ENCODE peak calls at places on chromosomes 5 and 9, in eight cellular contexts. F is breast epithelium, S is lower lobe of right lung, Q is AG09309, T is foreskin fibroblast, X is stomach, P is pancreas, I is fibroblast of villous mesenchyme. O is an unnamed sample.

GRCh38 chr9:23153058-23153457 is 673.0 kb downstream of the ELAVL2 start:
- DNase-seq in F (no peak), S (no peak), Q (no peak), T (no peak), X (no peak), P (no peak), I (no peak), O (no peak)

GRCh38 chr5:147619281-147619680 is 109.4 kb upstream of the DPYSL3 start:
- DNase-seq in F (no peak), S (no peak), Q (no peak), T (no peak), X (no peak), P (no peak), I (no peak), O (no peak)

GRCh38 chr5:115366223-115366622 is 69.8 kb upstream of the CCDC112 start:
- DNase-seq in F (no peak), S (no peak), Q (peak; percentile 84), T (peak; percentile 91), X (no peak), P (no peak), I (peak; percentile 92), O (peak; percentile 95)

GRCh38 chr5:10301842-10302610 is 5.7 kb downstream of the CMBL start:
- DNase-seq in F (peak; percentile 68), S (peak; percentile 91), Q (no peak), T (no peak), X (peak; percentile 97), P (peak; percentile 95), I (peak; percentile 14), O (no peak)

GRCh38 chr9:137550958-137551655 is 572 bp upstream of the MRPL41 start:
- DNase-seq in F (no peak), S (peak; percentile 87), Q (no peak), T (no peak), X (no peak), P (peak; percentile 50), I (peak; percentile 70), O (peak; percentile 55)

GRCh38 chr5:96064905-96065304 is 103.3 kb upstream of the ELL2 start:
- DNase-seq in F (no peak), S (no peak), Q (no peak), T (no peak), X (no peak), P (no peak), I (no peak), O (no peak)

GRCh38 chr5:76607353-76607871 is 15.8 kb downstream of the F2RL2 start:
- DNase-seq in F (no peak), S (no peak), Q (no peak), T (no peak), X (no peak), P (no peak), I (peak; percentile 41), O (peak; percentile 27)

GRCh38 chr9:35903049-35903448 is 3.0 kb upstream of the HRCT1 start:
- DNase-seq in F (no peak), S (no peak), Q (no peak), T (peak; percentile 34), X (no peak), P (no peak), I (peak; percentile 69), O (peak; percentile 75)

GRCh38 chr9:82491604-82492003 is 503.0 kb downstream of the SPATA31D1 start:
- DNase-seq in F (no peak), S (no peak), Q (no peak), T (no peak), X (no peak), P (no peak), I (no peak), O (no peak)

GRCh38 chr5:54347221-54347865 is 37.0 kb upstream of the ARL15 start:
- DNase-seq in F (no peak), S (no peak), Q (no peak), T (no peak), X (no peak), P (no peak), I (no peak), O (no peak)

GRCh38 chr5:89179761-89180160 is 296.8 kb upstream of the MEF2C start:
- DNase-seq in F (no peak), S (no peak), Q (no peak), T (no peak), X (no peak), P (no peak), I (no peak), O (no peak)

GRCh38 chr5:28084069-28084468 is 1045.7 kb upstream of the CDH9 start:
- DNase-seq in F (no peak), S (no peak), Q (no peak), T (no peak), X (no peak), P (no peak), I (no peak), O (no peak)

GRCh38 chr5:90802695-90803317 is 244.2 kb downstream of the ADGRV1 start:
- DNase-seq in F (no peak), S (no peak), Q (no peak), T (peak; percentile 10), X (peak; percentile 31), P (no peak), I (peak; percentile 19), O (peak; percentile 48)

GRCh38 chr9:111559000-111559610 is 34.1 kb downstream of the ZNF483 start:
- DNase-seq in F (no peak), S (no peak), Q (no peak), T (peak; percentile 68), X (no peak), P (no peak), I (no peak), O (peak; percentile 32)

DNA sequence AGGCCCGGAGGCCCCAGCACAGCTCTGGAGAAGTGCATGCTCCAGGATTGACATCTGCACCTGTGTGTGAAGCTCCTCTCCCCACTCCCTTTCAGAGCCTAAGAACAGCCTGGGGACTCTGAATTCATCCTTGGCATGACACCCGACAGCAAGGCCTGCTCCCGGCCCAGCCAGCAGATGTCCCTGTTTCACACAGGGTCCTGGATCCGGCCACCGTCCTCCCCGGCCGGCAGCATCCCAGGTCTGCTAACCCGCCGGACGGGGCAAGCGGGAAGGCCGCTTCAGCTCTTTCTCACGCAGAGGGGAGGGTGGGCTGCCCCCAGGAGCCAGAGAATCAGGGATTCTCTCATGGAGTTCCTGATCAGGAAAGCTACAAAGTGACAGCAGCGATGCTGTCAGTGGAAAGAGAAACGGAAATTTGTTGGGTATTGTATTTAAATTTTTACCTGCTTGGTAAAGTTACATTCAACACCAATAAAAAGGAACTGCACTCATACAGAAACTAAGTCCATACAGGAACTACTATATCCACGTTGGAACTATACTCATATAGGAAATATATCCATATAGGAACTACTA is 325.3 kb upstream of the IRX4 start:
- DNase-seq in F (peak; percentile 55), S (no peak), Q (no peak), T (no peak), X (no peak), P (no peak), I (no peak), O (peak; percentile 1)
- TF ChIP-seq CTCF in F (no peak), S (peak; percentile 17), Q (no peak), T (no peak), X (no peak), P (no peak), I (no peak), O (peak; percentile 8)

GRCh38 chr5:80184235-80185023 is 71.4 kb downstream of the SERINC5 start:
- DNase-seq in F (no peak), S (peak; percentile 73), Q (no peak), T (no peak), X (peak; percentile 72), P (peak; percentile 71), I (no peak), O (no peak)
- TF ChIP-seq CTCF in F (no peak), S (no peak), Q (no peak), T (no peak), X (no peak), P (no peak), I (no peak), O (no peak)

GRCh38 chr5:144292029-144292428 is 121.4 kb downstream of the KCTD16 start:
- DNase-seq in F (no peak), S (no peak), Q (no peak), T (no peak), X (no peak), P (no peak), I (no peak), O (no peak)

GRCh38 chr5:144298658-144299057 is 128.0 kb downstream of the KCTD16 start:
- DNase-seq in F (no peak), S (no peak), Q (no peak), T (no peak), X (no peak), P (no peak), I (no peak), O (no peak)

GRCh38 chr5:144297083-144297482 is 126.4 kb downstream of the KCTD16 start:
- DNase-seq in F (no peak), S (no peak), Q (no peak), T (no peak), X (no peak), P (no peak), I (no peak), O (no peak)

DNA sequence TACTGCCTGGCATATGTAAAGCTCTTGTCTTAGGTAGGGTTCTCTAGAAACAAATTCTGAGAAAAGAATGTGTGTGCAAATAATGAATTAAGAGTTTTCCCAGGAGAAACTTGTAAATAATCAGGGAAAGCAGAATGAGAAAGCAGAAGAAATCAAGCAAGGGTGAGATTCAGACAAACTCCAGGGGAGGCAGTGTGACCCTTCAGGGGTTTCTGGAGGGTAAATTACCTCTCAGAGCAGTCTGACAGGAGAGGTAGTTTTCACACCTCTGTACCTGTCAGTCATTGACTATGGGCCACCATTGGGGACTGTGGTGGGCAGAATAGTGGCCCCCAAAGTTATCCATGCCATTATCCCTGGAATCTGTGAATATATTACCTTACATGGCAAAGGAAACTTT is 124.6 kb downstream of the KCTD16 start:
- DNase-seq in F (no peak), S (no peak), Q (no peak), T (no peak), X (no peak), P (no peak), I (no peak), O (no peak)
- TF ChIP-seq CTCF in F (no peak), S (no peak), Q (no peak), T (no peak), X (no peak), P (no peak), I (no peak), O (no peak)

GRCh38 chr9:69173497-69173890 is 583 bp upstream of the TJP2 start:
- DNase-seq in F (no peak), S (no peak), Q (no peak), T (no peak), X (no peak), P (no peak), I (no peak), O (peak; percentile 83)
- TF ChIP-seq CTCF in F (no peak), S (no peak), Q (no peak), T (no peak), X (no peak), P (no peak), I (no peak), O (no peak)

O was measured in fibroblast of pulmonary artery.